ENCODE peak calls at places on chromosomes 11 and 22, in four cellular contexts. C, W, Z and O are unnamed samples.

GRCh38 chr11:118343981-118344521 is at the start of gene CD3G:
- DNase-seq in C (no peak), W (no peak), Z (no peak), O (no peak)

GRCh38 chr11:48020092-48020755 is 39.9 kb downstream of the PTPRJ start:
- DNase-seq in C (no peak), W (no peak), Z (no peak), O (no peak)

GRCh38 chr11:10044618-10045017 is 249.4 kb downstream of the SBF2 start:
- DNase-seq in C (no peak), W (no peak), Z (no peak), O (no peak)

GRCh38 chr22:32416556-32417085 is 4.6 kb upstream of the RTCB start:
- DNase-seq in C (no peak), W (no peak), Z (no peak), O (no peak)

GRCh38 chr11:45148276-45148675 is 1.8 kb downstream of the PRDM11 start:
- DNase-seq in C (no peak), W (no peak), Z (no peak), O (no peak)

GRCh38 chr11:25711008-25711407 is 620.9 kb upstream of the ANO3 start:
- DNase-seq in C (no peak), W (no peak), Z (no peak), O (no peak)

GRCh38 chr11:96126917-96127595 is 203.1 kb upstream of the MTMR2 start:
- DNase-seq in C (no peak), W (no peak), Z (no peak), O (no peak)

GRCh38 chr11:107549253-107549953 is 16.1 kb downstream of the ALKBH8 start:
- DNase-seq in C (no peak), W (no peak), Z (peak; percentile 85), O (no peak)

GRCh38 chr11:105738972-105739574 is 129.2 kb downstream of the GRIA4 start:
- DNase-seq in C (no peak), W (no peak), Z (no peak), O (no peak)

GRCh38 chr11:58286249-58286648 is 18.2 kb upstream of the OR10W1 start:
- DNase-seq in C (no peak), W (no peak), Z (peak; percentile 66), O (no peak)

GRCh38 chr11:102798012-102798746 is at the start of gene MMP1:
- DNase-seq in C (no peak), W (no peak), Z (peak; percentile 98), O (no peak)

GRCh38 chr11:96390403-96390830 is 604 bp downstream of the JRKL start:
- DNase-seq in C (no peak), W (no peak), Z (no peak), O (no peak)

GRCh38 chr11:79439893-79440450 is 858 bp downstream of the TENM4 start:
- DNase-seq in C (no peak), W (no peak), Z (no peak), O (peak; percentile 60)
- H3K27me3 ChIP-seq in C (peaks cover 90% of the 10 kb centered on the region), W (peaks cover 26% of the 10 kb centered on the region), Z (peaks cover 98% of the 10 kb centered on the region), O (no peaks in the 10 kb centered on the region)

GRCh38 chr11:11845551-11845950 is 3.8 kb downstream of the USP47 start:
- DNase-seq in C (no peak), W (no peak), Z (peak; percentile 25), O (no peak)

GRCh38 chr11:11845066-11845465 is 3.3 kb downstream of the USP47 start:
- DNase-seq in C (no peak), W (no peak), Z (peak; percentile 85), O (peak; percentile 18)

GRCh38 chr11:11850668-11851067 is 8.9 kb downstream of the USP47 start:
- DNase-seq in C (no peak), W (no peak), Z (no peak), O (no peak)

GRCh38 chr11:11847082-11847481 is 5.3 kb downstream of the USP47 start:
- DNase-seq in C (no peak), W (no peak), Z (no peak), O (no peak)

GRCh38 chr11:11849127-11849746 is 7.5 kb downstream of the USP47 start:
- DNase-seq in C (peak; percentile 22), W (no peak), Z (peak; percentile 75), O (peak; percentile 60)
- TF ChIP-seq CTCF in C (peak; percentile 58), W (peak; percentile 73), Z (peak; percentile 79), O (peak; percentile 60)

GRCh38 chr22:36362819-36363377 is 24.9 kb downstream of the MYH9 start:
- DNase-seq in C (no peak), W (no peak), Z (peak; percentile 43), O (no peak)
- H3K27me3 ChIP-seq in C (no peaks in the 10 kb centered on the region), W (no peaks in the 10 kb centered on the region), Z (no peaks in the 10 kb centered on the region), O (no peaks in the 10 kb centered on the region)

GRCh38 chr11:14420223-14420622 is 61.2 kb upstream of the RRAS2 start:
- DNase-seq in C (no peak), W (no peak), Z (no peak), O (no peak)

GRCh38 chr11:14417186-14417585 is 58.2 kb upstream of the RRAS2 start:
- DNase-seq in C (no peak), W (no peak), Z (no peak), O (no peak)

GRCh38 chr11:14422052-14422813 is 63.2 kb upstream of the RRAS2 start:
- DNase-seq in C (peak; percentile 83), W (peak; percentile 94), Z (peak; percentile 97), O (peak; percentile 87)

GRCh38 chr11:14417975-14418374 is 59.0 kb upstream of the RRAS2 start:
- DNase-seq in C (no peak), W (no peak), Z (no peak), O (no peak)

GRCh38 chr11:14418801-14419417 is 59.9 kb upstream of the RRAS2 start:
- DNase-seq in C (no peak), W (no peak), Z (peak; percentile 75), O (no peak)
- TF ChIP-seq CTCF in C (no peak), W (peak; percentile 21), Z (peak; percentile 84), O (peak; percentile 12)

GRCh38 chr11:73652856-73653559 is 6.6 kb downstream of the PLEKHB1 start:
- DNase-seq in C (no peak), W (no peak), Z (no peak), O (no peak)

GRCh38 chr11:73655686-73656085 is 9.3 kb downstream of the PLEKHB1 start:
- DNase-seq in C (no peak), W (no peak), Z (no peak), O (no peak)

GRCh38 chr11:73653996-73654395 is 7.6 kb downstream of the PLEKHB1 start:
- DNase-seq in C (no peak), W (no peak), Z (no peak), O (no peak)

GRCh38 chr11:73652046-73652730 is 5.8 kb downstream of the PLEKHB1 start:
- DNase-seq in C (no peak), W (no peak), Z (peak; percentile 13), O (no peak)

GRCh38 chr11:73654482-73655021 is 8.2 kb downstream of the PLEKHB1 start:
- DNase-seq in C (no peak), W (no peak), Z (no peak), O (no peak)
- H3K27me3 ChIP-seq in C (no peaks in the 10 kb centered on the region), W (no peaks in the 10 kb centered on the region), Z (no peaks in the 10 kb centered on the region), O (no peaks in the 10 kb centered on the region)

GRCh38 chr11:36149538-36150242 is 139.5 kb downstream of the COMMD9 start:
- DNase-seq in C (no peak), W (peak; percentile 75), Z (peak; percentile 99), O (peak; percentile 13)
- TF ChIP-seq CTCF in C (peak; percentile 36), W (peak; percentile 38), Z (peak; percentile 79), O (no peak)

DNA sequence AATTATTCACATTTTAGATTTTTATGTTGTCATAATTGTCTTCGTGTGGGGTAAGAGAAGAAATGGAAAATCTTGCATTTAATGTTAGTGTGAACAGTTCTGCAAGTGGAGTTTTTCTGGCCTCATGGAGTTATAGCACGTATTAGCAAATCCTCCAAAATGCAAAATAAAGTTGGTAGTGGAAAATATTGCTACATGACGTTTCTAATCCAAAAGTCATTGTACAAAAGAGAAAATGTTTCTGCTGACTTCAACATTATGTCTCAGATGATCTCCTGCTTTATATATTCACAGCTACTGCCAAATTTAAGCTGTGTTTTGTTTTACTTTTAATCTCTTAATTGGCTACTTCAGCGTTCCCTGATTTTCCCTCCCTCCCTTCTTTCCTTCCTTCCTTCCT is 1804.0 kb upstream of the RAG2 start:
- DNase-seq in C (no peak), W (no peak), Z (no peak), O (no peak)
- H3K27me3 ChIP-seq in C (no peaks in the 10 kb centered on the region), W (no peaks in the 10 kb centered on the region), Z (no peaks in the 10 kb centered on the region), O (no peaks in the 10 kb centered on the region)